ENCODE peak calls at places on chromosomes 4 and X, in four cellular contexts. C, J, X and Y are unnamed samples.

GRCh38 chr4:140130677-140131076 is 23.3 kb downstream of the MAML3 start:
- DNase-seq in C (peak), J (peak), X (no peak), Y (no peak)

GRCh38 chrX:21658152-21658737 is at the start of gene KLHL34:
- DNase-seq in C (no peak), J (no peak), X (no peak), Y (peak)

GRCh38 chr4:124810814-124811213 is 98.3 kb upstream of the ANKRD50 start:
- DNase-seq in C (peak), J (no peak), X (no peak), Y (no peak)

GRCh38 chrX:123753656-123754350 is 21.0 kb upstream of the THOC2 start:
- DNase-seq in C (no peak), J (no peak), X (no peak), Y (no peak)

GRCh38 chrX:77900688-77901087 is 1.4 kb downstream of the COX7B start:
- DNase-seq in C (no peak), J (no peak), X (no peak), Y (no peak)

GRCh38 chrX:84174348-84174747 is 13.7 kb downstream of the RPS6KA6 start:
- DNase-seq in C (no peak), J (no peak), X (no peak), Y (no peak)

GRCh38 chrX:54921427-54922021 is 900 bp downstream of the TRO start:
- DNase-seq in C (peak), J (no peak), X (peak), Y (peak)

GRCh38 chr4:22514001-22514400 is 1.9 kb downstream of the ADGRA3 start:
- DNase-seq in C (peak), J (peak), X (peak), Y (no peak)

GRCh38 chr4:183996868-183997267 is 91.8 kb downstream of the STOX2 start:
- DNase-seq in C (no peak), J (peak), X (no peak), Y (no peak)

GRCh38 chr4:32136081-32136787 is 1416.1 kb downstream of the PCDH7 start:
- DNase-seq in C (no peak), J (peak), X (no peak), Y (no peak)

GRCh38 chr4:112127736-112128322 is 17.4 kb upstream of the FAM241A start:
- DNase-seq in C (peak), J (peak), X (no peak), Y (no peak)

GRCh38 chrX:40209951-40210617 is 112.3 kb upstream of the BCOR start:
- DNase-seq in C (peak), J (peak), X (no peak), Y (no peak)

GRCh38 chr4:87304659-87305277 is 17.9 kb downstream of the HSD17B13 start:
- DNase-seq in C (peak), J (peak), X (no peak), Y (no peak)

GRCh38 chr4:1612278-1613098 is 71.6 kb downstream of the FAM53A start:
- DNase-seq in C (no peak), J (no peak), X (no peak), Y (no peak)

GRCh38 chrX:107766470-107767140 is 9.0 kb downstream of the TSC22D3 start:
- DNase-seq in C (peak), J (peak), X (peak), Y (no peak)

GRCh38 chr4:83830138-83830537 is 294.2 kb downstream of the GPAT3 start:
- DNase-seq in C (no peak), J (no peak), X (no peak), Y (no peak)

GRCh38 chr4:3660086-3660927 is 105.9 kb upstream of the ADRA2C start:
- DNase-seq in C (no peak), J (no peak), X (no peak), Y (no peak)

GRCh38 chr4:7765676-7766075 is 174.0 kb downstream of the AFAP1 start:
- DNase-seq in C (no peak), J (no peak), X (no peak), Y (peak)

GRCh38 chrX:112056886-112057285 is 25.7 kb downstream of the TRPC5 start:
- DNase-seq in C (no peak), J (no peak), X (no peak), Y (no peak)

GRCh38 chrX:24231169-24231568 is 81.6 kb downstream of the ZFX start:
- DNase-seq in C (peak), J (peak), X (peak), Y (no peak)

GRCh38 chr4:117417856-117418255 is 332.5 kb upstream of the TRAM1L1 start:
- DNase-seq in C (peak), J (peak), X (peak), Y (no peak)

GRCh38 chr4:155787113-155787710 is 28.4 kb downstream of the GUCY1B1 start:
- DNase-seq in C (peak), J (peak), X (peak), Y (no peak)

GRCh38 chrX:21985332-21985777 is 44.8 kb downstream of the SMS start:
- DNase-seq in C (peak), J (peak), X (peak), Y (peak)

GRCh38 chr4:67700119-67700873 is 659 bp downstream of the UBA6 start:
- DNase-seq in C (peak), J (no peak), X (peak), Y (peak)

GRCh38 chr4:28772066-28772465 is 1911.4 kb downstream of the STIM2 start:
- DNase-seq in C (peak), J (peak), X (peak), Y (no peak)

GRCh38 chr4:121370729-121371325 is 10.0 kb downstream of the QRFPR start:
- DNase-seq in C (peak), J (peak), X (peak), Y (no peak)

GRCh38 chrX:69613946-69614345 is 2.0 kb upstream of the EDA start:
- DNase-seq in C (no peak), J (no peak), X (no peak), Y (no peak)

GRCh38 chr4:5894266-5894665 is 1.4 kb upstream of the CRMP1 start:
- DNase-seq in C (no peak), J (no peak), X (no peak), Y (no peak)

GRCh38 chr4:177480796-177481195 is 38.6 kb upstream of the AGA start:
- DNase-seq in C (peak), J (peak), X (no peak), Y (no peak)

GRCh38 chr4:5128569-5128968 is 77.3 kb downstream of the STK32B start:
- DNase-seq in C (no peak), J (no peak), X (no peak), Y (no peak)

GRCh38 chrX:16819634-16820033 is 33.4 kb downstream of the TXLNG start:
- DNase-seq in C (no peak), J (no peak), X (no peak), Y (no peak)

GRCh38 chr4:184540307-184540706 is 66.0 kb upstream of the IRF2 start:
- DNase-seq in C (no peak), J (no peak), X (no peak), Y (no peak)

GRCh38 chr4:8353912-8354453 is 84.4 kb downstream of the HTRA3 start:
- DNase-seq in C (peak), J (no peak), X (no peak), Y (no peak)